ENCODE peak calls at places on chromosomes 16 and 17, in eight cellular contexts. M is GM13976; S is fibroblast of the conjunctiva; T is H4; L is NT2/D1; D is psoas muscle; C is activated naive CD8-positive, alpha-beta T cell treated with anti-CD3 and anti-CD28 coated beads, Interleukin-2, amount 50 U/mL, for 24 hours; K is NCI-H510A treated with DMSO at 0.1 percent for 48 hours. E is an unnamed sample.

GRCh38 chr17:36728030-36728991 is 126.9 kb downstream of the MRM1 start:
- DNase-seq in M (no peak), S (no peak), T (no peak), L (no peak), D (no peak), C (peak; percentile 40), K (no peak), E (no peak)

GRCh38 chr16:10386517-10387377 is 886 bp downstream of the ATF7IP2 start:
- DNase-seq in M (no peak), S (no peak), T (no peak), L (no peak), D (no peak), C (no peak), K (no peak), E (no peak)

GRCh38 chr16:78431701-78432100 is 332.2 kb downstream of the WWOX start:
- DNase-seq in M (no peak), S (no peak), T (no peak), L (no peak), D (no peak), C (no peak), K (no peak), E (no peak)

GRCh38 chr17:50465171-50465570 is 3.5 kb downstream of the CHAD start:
- DNase-seq in M (peak; percentile 18), S (no peak), T (no peak), L (no peak), D (no peak), C (no peak), K (no peak), E (no peak)

GRCh38 chr17:15406081-15406480 is 61.3 kb downstream of the CDRT4 start:
- DNase-seq in M (no peak), S (no peak), T (no peak), L (no peak), D (no peak), C (no peak), K (no peak), E (no peak)

GRCh38 chr17:11901901-11902300 is 95.4 kb downstream of the ZNF18 start:
- DNase-seq in M (no peak), S (no peak), T (no peak), L (no peak), D (no peak), C (no peak), K (no peak), E (no peak)

GRCh38 chr16:55542459-55543082 is 23.9 kb upstream of the CAPNS2 start:
- DNase-seq in M (no peak), S (peak; percentile 31), T (peak; percentile 11), L (no peak), D (no peak), C (no peak), K (no peak), E (no peak)

GRCh38 chr16:1812732-1813163 is 13.9 kb downstream of the HAGH start:
- DNase-seq in M (peak; percentile 59), S (peak; percentile 43), T (peak; percentile 76), L (peak; percentile 44), D (no peak), C (peak; percentile 68), K (peak; percentile 32), E (no peak)

GRCh38 chr17:35127751-35128514 is 6.5 kb downstream of the FNDC8 start:
- DNase-seq in M (no peak), S (peak; percentile 69), T (no peak), L (no peak), D (peak; percentile 22), C (no peak), K (no peak), E (no peak)

GRCh38 chr17:60165976-60166375 is 16.2 kb downstream of the CA4 start:
- DNase-seq in M (peak; percentile 18), S (no peak), T (no peak), L (no peak), D (no peak), C (peak; percentile 37), K (no peak), E (no peak)

GRCh38 chr16:85757341-85757822 is 6.5 kb upstream of the C16orf74 start:
- DNase-seq in M (no peak), S (no peak), T (peak; percentile 90), L (no peak), D (no peak), C (peak; percentile 48), K (no peak), E (no peak)

GRCh38 chr17:4899341-4900230 is at the start of gene C17orf107:
- DNase-seq in M (peak; percentile 93), S (peak; percentile 54), T (no peak), L (no peak), D (peak; percentile 78), C (peak; percentile 98), K (peak; percentile 50), E (no peak)

GRCh38 chr17:40317345-40317873 is 8.4 kb downstream of the RARA start:
- DNase-seq in M (peak; percentile 72), S (no peak), T (peak; percentile 69), L (no peak), D (peak; percentile 72), C (peak; percentile 59), K (peak; percentile 59), E (no peak)

GRCh38 chr17:77427471-77427991 is 286.8 kb downstream of the SEC14L1 start:
- DNase-seq in M (no peak), S (peak; percentile 81), T (peak; percentile 60), L (no peak), D (peak; percentile 74), C (no peak), K (no peak), E (no peak)

GRCh38 chr16:56241596-56241995 is 50.3 kb downstream of the GNAO1 start:
- DNase-seq in M (no peak), S (no peak), T (peak; percentile 70), L (no peak), D (no peak), C (no peak), K (no peak), E (no peak)

GRCh38 chr17:74749262-74750038 is 1.0 kb downstream of the NHERF1 start:
- DNase-seq in M (peak; percentile 62), S (no peak), T (no peak), L (no peak), D (peak; percentile 39), C (peak; percentile 57), K (no peak), E (no peak)

GRCh38 chr17:66426397-66427033 is 124.1 kb downstream of the PRKCA start:
- DNase-seq in M (peak; percentile 28), S (no peak), T (peak; percentile 54), L (no peak), D (no peak), C (peak; percentile 23), K (no peak), E (no peak)

GRCh38 chr17:77314601-77315000 is 173.8 kb downstream of the SEC14L1 start:
- DNase-seq in M (no peak), S (no peak), T (no peak), L (no peak), D (no peak), C (no peak), K (no peak), E (no peak)

GRCh38 chr17:29138991-29139682 is 41.1 kb downstream of the MYO18A start:
- DNase-seq in M (no peak), S (no peak), T (no peak), L (no peak), D (peak; percentile 62), C (no peak), K (peak; percentile 23), E (no peak)

GRCh38 chr17:42276359-42276608 is at the start of gene STAT5B:
- DNase-seq in M (peak; percentile 93), S (no peak), T (no peak), L (no peak), D (peak; percentile 81), C (peak; percentile 72), K (peak; percentile 43), E (peak; percentile 66)

GRCh38 chr17:81165246-81166032 is at the start of gene PVALEF:
- DNase-seq in M (no peak), S (no peak), T (no peak), L (no peak), D (no peak), C (no peak), K (no peak), E (peak; percentile 38)

GRCh38 chr16:57815987-57816745 is 13.9 kb upstream of the KIFC3 start:
- DNase-seq in M (peak; percentile 69), S (peak; percentile 51), T (peak; percentile 91), L (no peak), D (peak; percentile 92), C (peak; percentile 52), K (peak; percentile 76), E (no peak)

GRCh38 chr16:81823111-81823510 is 44.0 kb downstream of the PLCG2 start:
- DNase-seq in M (peak; percentile 67), S (no peak), T (no peak), L (no peak), D (no peak), C (no peak), K (peak; percentile 65), E (no peak)

GRCh38 chr16:19595043-19595767 is 39.7 kb downstream of the VPS35L start:
- DNase-seq in M (no peak), S (no peak), T (no peak), L (no peak), D (peak; percentile 20), C (no peak), K (no peak), E (no peak)

GRCh38 chr16:17224859-17225258 is 245.9 kb downstream of the XYLT1 start:
- DNase-seq in M (peak; percentile 23), S (peak; percentile 78), T (peak; percentile 87), L (no peak), D (peak; percentile 49), C (peak; percentile 23), K (peak; percentile 45), E (no peak)

GRCh38 chr17:73718912-73719311 is 74.7 kb upstream of the SDK2 start:
- DNase-seq in M (no peak), S (no peak), T (no peak), L (no peak), D (no peak), C (no peak), K (peak; percentile 82), E (no peak)

GRCh38 chr16:12319464-12320030 is 343.0 kb downstream of the SNX29 start:
- DNase-seq in M (no peak), S (no peak), T (no peak), L (no peak), D (no peak), C (no peak), K (peak; percentile 75), E (no peak)

GRCh38 chr17:73030995-73031394 is 61.5 kb downstream of the SLC39A11 start:
- DNase-seq in M (no peak), S (no peak), T (no peak), L (no peak), D (no peak), C (no peak), K (no peak), E (no peak)

GRCh38 chr17:75146597-75146996 is 7.7 kb downstream of the JPT1 start:
- DNase-seq in M (no peak), S (no peak), T (no peak), L (no peak), D (no peak), C (no peak), K (no peak), E (no peak)

E was measured in neuronal stem cell.